ENCODE peak calls at places on chromosomes 1 and 21, in six cellular contexts. G, S, V, L, A and R are unnamed samples.

GRCh38 chr1:205630241-205630640 is 1.6 kb downstream of the ELK4 start:
- DNase-seq in V (no peak), S (no peak), G (no peak), A (no peak), L (no peak), R (peak)

GRCh38 chr1:69320679-69321310 is 246.9 kb upstream of the LRRC7 start:
- DNase-seq in L (no peak), S (no peak), V (no peak), G (no peak), A (no peak), R (no peak)

GRCh38 chr1:170375082-170375733 is 156.8 kb upstream of the GORAB start:
- DNase-seq in L (no peak), V (no peak), S (no peak), G (no peak), A (no peak), R (peak)

GRCh38 chr1:24085007-24085406 is 26.9 kb downstream of the MYOM3 start:
- DNase-seq in V (no peak), L (no peak), A (no peak), S (no peak), G (no peak), R (no peak)

GRCh38 chr21:44356636-44357035 is 3.2 kb downstream of the TRPM2 start:
- DNase-seq in L (no peak), V (no peak), A (no peak), G (no peak), S (no peak), R (no peak)

GRCh38 chr1:6923012-6923805 is 138.0 kb downstream of the CAMTA1 start:
- DNase-seq in V (no peak), L (no peak), S (no peak), G (no peak), A (no peak), R (no peak)

GRCh38 chr21:46347203-46347550 is 23.2 kb downstream of the PCNT start:
- DNase-seq in S (no peak), L (no peak), G (no peak), V (no peak), A (no peak), R (no peak)

GRCh38 chr21:37710555-37711293 is 205.5 kb downstream of the KCNJ6 start:
- DNase-seq in L (peak), G (no peak), V (no peak), S (peak), A (no peak), R (peak)

GRCh38 chr1:114756949-114757454 is 782 bp downstream of the CSDE1 start:
- DNase-seq in G (no peak), A (no peak), L (peak), V (no peak), S (no peak), R (peak)

GRCh38 chr1:190479028-190479427 is 1.4 kb upstream of the BRINP3 start:
- DNase-seq in L (no peak), V (no peak), S (no peak), A (no peak), G (no peak), R (peak)

GRCh38 chr1:241411056-241411775 is 54.2 kb upstream of the RGS7 start:
- DNase-seq in S (no peak), G (no peak), V (no peak), A (no peak), L (no peak), R (no peak)

GRCh38 chr1:207396360-207396759 is 57.8 kb upstream of the CR2 start:
- DNase-seq in A (no peak), S (no peak), G (no peak), L (no peak), V (no peak), R (no peak)

GRCh38 chr1:225882699-225883615 is 777 bp upstream of the TMEM63A start:
- DNase-seq in V (peak), L (peak), G (no peak), A (peak), S (peak), R (peak)